ENCODE peak calls at places on chromosomes 1 and 21, in nine cellular contexts. X is neural crest cell, K is Calu3, S is AG10803, O is psoas muscle, P is colonic mucosa, L is foreskin fibroblast, A is mesothelial cell of epicardium, H is stomach. T is an unnamed sample.

GRCh38 chr1:4133541-4133940 is 233.5 kb upstream of the C1orf174 start:
- DNase-seq in S (no peak), H (no peak), X (no peak), A (no peak), K (no peak), O (no peak), P (no peak), L (no peak), T (no peak)

GRCh38 chr1:234231061-234231892 is 142.0 kb upstream of the COA6 start:
- DNase-seq in H (no peak), S (no peak), O (no peak), L (no peak), X (no peak), A (no peak), K (no peak), P (no peak), T (no peak)

GRCh38 chr1:14543191-14543849 is 55.2 kb upstream of the KAZN start:
- DNase-seq in S (peak), A (no peak), K (no peak), O (no peak), X (no peak), P (no peak), H (no peak), L (no peak), T (no peak)

GRCh38 chr1:239719642-239720258 is 333.4 kb downstream of the CHRM3 start:
- DNase-seq in O (no peak), P (peak), S (no peak), X (no peak), A (no peak), K (no peak), L (no peak), H (no peak), T (no peak)

GRCh38 chr1:211577826-211578639 is 928 bp downstream of the SLC30A1 start:
- DNase-seq in A (peak), X (peak), H (peak), O (peak), S (peak), K (peak), P (peak), L (peak), T (peak)

GRCh38 chr1:37362990-37363389 is 111.4 kb upstream of the ZC3H12A start:
- DNase-seq in O (no peak), P (no peak), X (no peak), H (no peak), K (no peak), A (no peak), L (no peak), S (no peak), T (no peak)

GRCh38 chr1:15123925-15124324 is 29.6 kb upstream of the TMEM51 start:
- DNase-seq in A (no peak), H (no peak), K (no peak), P (no peak), L (no peak), O (no peak), X (no peak), S (no peak), T (no peak)

GRCh38 chr1:176648556-176648955 is 185.6 kb downstream of the PAPPA2 start:
- DNase-seq in X (no peak), P (no peak), L (no peak), K (no peak), A (no peak), S (no peak), H (no peak), O (no peak), T (no peak)

GRCh38 chr1:27233677-27234053 is 767 bp upstream of the WDTC1 start:
- DNase-seq in L (no peak), X (no peak), A (no peak), H (no peak), K (no peak), S (no peak), P (no peak), O (no peak), T (no peak)

GRCh38 chr1:76763678-76764077 is 103.6 kb upstream of the ST6GALNAC5 start:
- DNase-seq in S (no peak), X (no peak), H (no peak), L (no peak), A (no peak), K (no peak), P (no peak), O (no peak), T (no peak)

GRCh38 chr1:51423098-51423821 is 92.9 kb upstream of the TTC39A start:
- DNase-seq in K (no peak), X (no peak), H (no peak), L (peak), P (no peak), O (no peak), S (peak), A (no peak), T (no peak)

GRCh38 chr21:37226356-37226920 is 40.7 kb downstream of the VPS26C start:
- DNase-seq in P (no peak), O (no peak), S (no peak), A (no peak), L (no peak), H (no peak), X (no peak), K (no peak), T (no peak)

GRCh38 chr1:154443274-154444013 is 38.3 kb downstream of the IL6R start:
- DNase-seq in H (no peak), X (no peak), L (no peak), O (peak), A (no peak), S (no peak), P (peak), K (no peak), T (no peak)

GRCh38 chr1:183610053-183610452 is 19.8 kb upstream of the NCF2 start:
- DNase-seq in O (no peak), X (no peak), K (peak), P (no peak), H (no peak), S (peak), A (no peak), L (no peak), T (no peak)

GRCh38 chr1:63592536-63593302 is 492 bp upstream of the PGM1 start:
- DNase-seq in K (no peak), X (no peak), L (no peak), O (no peak), S (no peak), A (no peak), P (peak), H (no peak), T (no peak)

GRCh38 chr21:34360488-34361241 is 3.1 kb upstream of the KCNE2 start:
- DNase-seq in S (no peak), O (no peak), L (no peak), K (no peak), A (no peak), X (no peak), P (no peak), H (no peak), T (peak)

GRCh38 chr1:110390096-110390495 is 730 bp downstream of the SLC16A4 start:
- DNase-seq in O (peak), X (no peak), A (no peak), S (peak), K (no peak), P (peak), L (peak), H (no peak), T (no peak)

GRCh38 chr1:7845761-7846160 is 7.1 kb downstream of the UTS2 start:
- DNase-seq in O (no peak), S (peak), H (no peak), A (no peak), L (peak), X (no peak), K (no peak), P (no peak), T (no peak)

GRCh38 chr1:224691106-224691505 is 75.0 kb downstream of the CNIH3 start:
- DNase-seq in P (no peak), A (no peak), X (no peak), K (no peak), S (no peak), O (no peak), L (no peak), H (no peak), T (no peak)

GRCh38 chr1:34419662-34420061 is 243.0 kb downstream of the C1orf94 start:
- DNase-seq in P (no peak), A (no peak), K (no peak), O (no peak), L (no peak), X (no peak), H (no peak), S (peak), T (no peak)

GRCh38 chr1:94679336-94680007 is 137.9 kb upstream of the F3 start:
- DNase-seq in L (no peak), P (no peak), O (peak), X (no peak), A (no peak), K (no peak), S (no peak), H (no peak), T (no peak)

GRCh38 chr1:9281907-9282306 is 10.8 kb upstream of the SPSB1 start:
- DNase-seq in A (no peak), X (no peak), O (peak), P (no peak), L (no peak), K (no peak), H (no peak), S (no peak), T (no peak)

GRCh38 chr1:41391834-41392527 is 30.7 kb downstream of the FOXO6 start:
- DNase-seq in X (no peak), A (no peak), K (no peak), L (no peak), H (no peak), S (no peak), P (no peak), O (no peak), T (no peak)

GRCh38 chr1:38489844-38490270 is 369.7 kb downstream of the RRAGC start:
- DNase-seq in L (no peak), X (peak), O (no peak), H (no peak), P (peak), A (no peak), S (no peak), K (peak), T (no peak)

DNA sequence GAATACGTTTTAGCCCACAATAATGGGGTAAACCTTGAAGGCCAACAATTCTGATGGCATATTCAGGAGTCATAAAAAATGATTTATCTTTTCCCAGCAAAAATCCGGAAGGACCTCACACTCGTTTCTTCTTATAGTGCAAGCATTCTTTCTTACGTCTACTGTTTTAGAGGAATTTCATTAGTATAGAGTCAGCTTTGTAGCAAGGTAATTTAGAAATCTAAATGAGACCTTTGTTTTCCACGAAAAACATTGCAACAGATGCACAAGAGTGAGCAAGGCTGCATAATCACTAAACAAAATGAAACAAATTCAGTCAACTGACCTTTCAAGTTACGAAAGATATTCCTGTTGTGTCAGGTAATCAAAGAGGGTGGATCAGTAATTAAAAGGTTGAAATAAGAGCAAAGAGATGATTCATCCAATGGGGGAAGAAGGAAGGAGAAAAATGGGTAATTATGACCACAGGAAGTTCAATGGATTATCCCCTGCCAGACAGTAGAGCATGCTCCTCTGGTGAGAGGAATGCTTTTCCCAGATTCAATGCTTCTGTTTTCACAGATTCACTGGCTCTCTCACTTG is 558 bp upstream of the CSDE1 start:
- DNase-seq in K (no peak), S (no peak), A (no peak), O (no peak), X (no peak), P (no peak), H (no peak), L (no peak), T (no peak)
- TF ChIP-seq CTCF in K (no peak), S (no peak), A (peak), O (no peak), X (peak), P (peak), H (no peak), L (no peak), T (peak)

DNA sequence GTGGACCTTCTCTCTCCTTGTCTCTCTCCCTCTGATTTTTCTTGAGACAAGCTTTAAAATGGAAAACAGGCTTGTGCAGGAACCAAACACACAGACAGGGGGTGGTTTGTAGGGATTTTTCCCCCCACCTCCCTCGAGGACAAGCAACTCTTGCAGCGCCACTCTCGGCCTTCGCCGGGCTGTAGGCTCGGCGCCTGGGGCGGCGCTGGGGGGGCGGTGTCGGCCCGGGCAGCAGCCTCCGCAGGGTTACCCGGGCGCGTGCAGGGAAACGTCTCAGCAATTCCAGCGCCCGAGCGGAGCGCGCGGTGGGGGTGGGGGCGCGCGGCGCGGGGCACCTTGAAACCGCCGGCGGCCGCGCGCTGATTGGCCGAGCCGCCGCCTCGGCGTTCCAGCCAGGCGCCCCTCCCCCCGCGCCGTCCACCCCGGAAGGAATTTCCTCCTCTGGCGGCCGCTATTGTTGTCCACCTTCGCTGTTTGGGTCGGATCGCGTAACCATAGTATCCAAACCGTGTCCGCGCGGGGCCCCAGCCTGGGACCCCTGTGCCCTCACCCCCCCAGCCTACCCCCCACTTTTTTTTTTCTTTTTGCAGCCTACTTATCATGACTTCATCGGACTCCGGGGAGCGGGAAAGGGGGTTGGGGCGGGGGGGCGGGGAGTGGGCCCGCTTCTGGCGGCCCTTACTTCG is 59.8 kb upstream of the ACOT11 start:
- DNase-seq in L (peak), X (peak), A (peak), O (peak), K (peak), H (peak), S (peak), P (peak), T (peak)
- TF ChIP-seq CTCF in L (no peak), X (peak), A (no peak), O (peak), K (no peak), H (no peak), S (peak), P (no peak), T (no peak)

GRCh38 chr1:88079036-88079435 is 605.0 kb upstream of the PKN2 start:
- DNase-seq in O (no peak), H (no peak), L (no peak), K (no peak), S (no peak), A (no peak), P (no peak), X (peak), T (no peak)
- TF ChIP-seq CTCF in O (peak), H (no peak), L (peak), K (peak), S (peak), A (peak), P (no peak), X (peak), T (no peak)

DNA sequence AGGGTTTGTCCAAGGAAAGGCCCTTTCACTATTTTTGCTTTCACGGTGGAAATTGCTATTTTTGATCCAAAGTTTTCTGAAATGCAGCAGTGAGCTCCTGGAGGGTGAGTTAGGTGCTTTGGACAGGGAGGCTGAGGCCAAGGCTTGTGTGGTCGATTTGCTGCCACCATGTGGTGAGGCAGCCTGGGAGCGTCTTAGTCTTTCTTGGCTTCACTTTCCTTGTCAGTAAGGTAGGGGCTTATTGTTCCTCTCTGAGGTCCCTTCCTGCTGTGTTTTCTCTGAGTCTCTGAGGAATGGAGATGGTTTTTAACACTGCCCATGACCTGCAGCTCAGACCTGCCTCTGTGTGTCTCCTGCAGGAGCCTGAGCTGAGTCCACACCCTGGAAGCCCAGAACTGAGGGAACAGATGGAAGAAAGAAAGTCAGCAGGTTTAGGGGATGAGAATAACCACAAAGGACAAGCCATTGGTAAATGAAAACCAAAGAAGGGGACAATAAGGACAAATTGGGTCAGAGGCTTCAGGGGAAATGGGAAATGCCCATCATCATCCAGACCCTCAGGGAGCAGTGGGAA is 20.1 kb upstream of the S100A10 start:
- DNase-seq in S (peak), L (no peak), K (peak), O (no peak), H (peak), A (no peak), X (no peak), P (peak), T (no peak)
- TF ChIP-seq CTCF in S (peak), L (peak), K (peak), O (peak), H (peak), A (no peak), X (peak), P (peak), T (peak)

DNA sequence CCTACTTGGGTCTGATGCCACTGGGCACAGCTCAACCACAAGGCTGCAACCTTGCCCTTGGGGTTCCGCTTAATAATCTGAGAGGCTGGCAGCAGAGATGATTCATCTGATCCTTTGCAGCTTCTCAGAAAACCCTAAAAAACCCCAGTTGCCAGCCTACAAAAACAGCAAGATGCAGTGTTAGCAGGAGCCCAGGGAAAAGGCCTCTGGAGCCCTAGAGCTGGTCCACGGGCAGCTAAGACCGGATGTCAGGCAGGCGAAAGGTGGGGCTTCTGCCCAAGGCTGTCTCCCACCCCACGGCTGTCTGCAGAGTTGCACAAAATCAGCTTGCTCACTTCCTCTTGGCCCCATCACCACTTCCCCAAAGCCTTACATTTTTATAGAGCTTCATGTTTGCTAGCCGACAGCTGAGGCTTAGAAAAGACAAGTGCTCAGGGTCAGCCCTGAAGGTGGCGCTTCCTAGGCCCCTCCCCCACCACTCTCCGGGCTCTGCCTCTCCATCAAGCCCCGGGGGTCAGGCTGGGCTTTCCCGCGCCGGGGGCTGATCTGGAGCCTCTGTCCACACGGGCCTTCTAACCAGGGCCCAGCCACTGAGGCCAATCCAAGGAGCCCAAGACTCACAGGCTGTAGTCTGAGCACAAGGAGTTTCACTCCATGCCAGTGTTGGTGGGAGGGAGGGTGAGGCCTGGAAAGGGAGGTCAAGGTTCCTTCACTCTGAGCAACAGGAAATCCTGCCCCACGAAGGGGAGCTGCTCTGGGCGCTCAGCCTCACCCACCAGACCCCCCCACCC is 4.2 kb upstream of the ADORA3 start:
- DNase-seq in K (peak), S (peak), P (peak), O (peak), X (peak), A (no peak), H (peak), L (peak), T (peak)
- TF ChIP-seq CTCF in K (no peak), S (peak), P (no peak), O (no peak), X (no peak), A (no peak), H (no peak), L (peak), T (no peak)

T was measured in suprapubic skin.